ENCODE peak calls at places on chromosomes 5 and 9, in four cellular contexts. M is IMR-90, F is lung, N is GM23338. R is an unnamed sample.

GRCh38 chr9:122039213-122039612 is 53.9 kb downstream of the TTLL11 start:
- DNase-seq in F (no peak), M (no peak), N (no peak), R (no peak)

GRCh38 chr5:43202380-43202779 is 10.4 kb downstream of the NIM1K start:
- DNase-seq in M (no peak), N (no peak), F (no peak), R (no peak)

GRCh38 chr9:12604154-12604825 is 88.9 kb upstream of the TYRP1 start:
- DNase-seq in M (no peak), F (no peak), N (no peak), R (peak; percentile 0)

GRCh38 chr9:75108571-75108970 is 20.3 kb downstream of the OSTF1 start:
- DNase-seq in F (no peak), N (no peak), M (peak; percentile 79), R (peak; percentile 81)

GRCh38 chr9:125240649-125240999 is 519 bp downstream of the HSPA5 start:
- DNase-seq in F (peak; percentile 56), M (no peak), N (peak; percentile 36), R (no peak)

GRCh38 chr5:109439593-109439992 is 29.8 kb upstream of the PJA2 start:
- DNase-seq in N (no peak), F (no peak), M (no peak), R (no peak)

GRCh38 chr5:57832873-57833272 is 350.3 kb upstream of the ACTBL2 start:
- DNase-seq in N (no peak), M (no peak), F (no peak), R (no peak)

GRCh38 chr5:175556794-175557193 is 78.4 kb downstream of the SFXN1 start:
- DNase-seq in F (no peak), N (no peak), M (no peak), R (no peak)

GRCh38 chr5:171680485-171680884 is 105.1 kb upstream of the SMIM23 start:
- DNase-seq in F (no peak), N (peak; percentile 51), M (no peak), R (no peak)

GRCh38 chr5:37724395-37725125 is 115.3 kb downstream of the GDNF start:
- DNase-seq in F (no peak), M (no peak), N (peak; percentile 40), R (peak; percentile 29)

GRCh38 chr5:169350759-169351240 is 49.9 kb upstream of the SLIT3 start:
- DNase-seq in F (no peak), M (peak; percentile 89), N (no peak), R (peak; percentile 99)

GRCh38 chr9:72477862-72478564 is 43.4 kb upstream of the TMC1 start:
- DNase-seq in N (peak; percentile 48), F (peak; percentile 50), M (peak; percentile 76), R (peak; percentile 65)

GRCh38 chr5:1416856-1417469 is 28.3 kb downstream of the SLC6A3 start:
- DNase-seq in F (no peak), N (no peak), M (no peak), R (no peak)

GRCh38 chr9:76561887-76562286 is 102.9 kb downstream of the GCNT1 start:
- DNase-seq in N (no peak), M (no peak), F (no peak), R (no peak)

GRCh38 chr5:43044181-43044914 is 4.2 kb upstream of the ANXA2R start:
- DNase-seq in M (peak; percentile 68), F (no peak), N (peak; percentile 81), R (no peak)

GRCh38 chr5:22852807-22853670 is at the start of gene CDH12:
- DNase-seq in M (no peak), N (peak; percentile 73), F (no peak), R (no peak)

GRCh38 chr9:84278131-84278530 is 62.4 kb downstream of the SLC28A3 start:
- DNase-seq in F (no peak), N (no peak), M (peak; percentile 56), R (peak; percentile 8)

GRCh38 chr5:148412124-148412523 is 28.4 kb downstream of the FBXO38 start:
- DNase-seq in N (no peak), F (no peak), M (no peak), R (no peak)

GRCh38 chr5:169667896-169668674 is 31.0 kb downstream of the DOCK2 start:
- DNase-seq in M (peak; percentile 17), F (no peak), N (no peak), R (peak; percentile 28)

GRCh38 chr5:145585-146323 is 45.5 kb upstream of the LRRC14B start:
- DNase-seq in M (no peak), N (no peak), F (no peak), R (no peak)

DNA sequence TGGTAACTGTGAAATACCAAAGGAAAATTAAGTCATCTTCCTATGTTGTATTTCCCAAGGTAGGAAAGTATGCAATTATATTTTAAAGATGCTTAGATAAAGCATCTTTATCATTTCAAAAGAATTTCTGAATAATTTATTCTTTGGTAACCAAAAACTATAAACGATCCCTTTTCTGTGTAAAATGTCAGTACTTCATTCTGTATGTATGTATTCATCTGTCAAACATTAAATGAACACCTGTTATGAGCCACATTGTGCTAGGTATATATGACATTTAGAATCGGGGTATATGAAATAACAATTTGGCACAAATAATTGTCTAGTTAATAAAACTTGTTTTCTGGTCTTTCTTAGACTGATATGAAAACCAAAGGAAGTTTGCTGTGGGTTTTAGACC is 89.4 kb upstream of the DHFR start:
- DNase-seq in N (no peak), M (no peak), F (no peak), R (no peak)
- TF ChIP-seq CTCF in N (no peak), M (no peak), F (no peak), R (no peak)

GRCh38 chr9:117120061-117120460 is 294.8 kb downstream of the ASTN2 start:
- DNase-seq in M (no peak), F (no peak), N (no peak), R (no peak)

GRCh38 chr9:117116084-117116483 is 298.8 kb downstream of the ASTN2 start:
- DNase-seq in F (no peak), N (no peak), M (no peak), R (no peak)

GRCh38 chr9:117114768-117115167 is 300.1 kb downstream of the ASTN2 start:
- DNase-seq in M (no peak), N (peak; percentile 30), F (no peak), R (no peak)
- TF ChIP-seq CTCF in M (no peak), N (peak; percentile 60), F (no peak), R (no peak)

GRCh38 chr9:100600511-100601079 is 22.7 kb downstream of the CAVIN4 start:
- DNase-seq in F (no peak), M (no peak), N (no peak), R (no peak)

GRCh38 chr9:100601216-100601615 is 23.3 kb downstream of the CAVIN4 start:
- DNase-seq in F (peak; percentile 52), M (peak; percentile 55), N (peak; percentile 90), R (peak; percentile 63)

GRCh38 chr9:100595391-100596199 is 17.7 kb downstream of the CAVIN4 start:
- DNase-seq in N (peak; percentile 80), F (no peak), M (peak; percentile 70), R (peak; percentile 56)

GRCh38 chr9:100597236-100597635 is 19.4 kb downstream of the CAVIN4 start:
- DNase-seq in N (no peak), M (no peak), F (no peak), R (no peak)

GRCh38 chr9:100598641-100599145 is 20.8 kb downstream of the CAVIN4 start:
- DNase-seq in F (peak; percentile 89), M (peak; percentile 71), N (peak; percentile 99), R (peak; percentile 73)
- TF ChIP-seq CTCF in F (no peak), M (no peak), N (no peak), R (no peak)

GRCh38 chr5:39148983-39149534 is 70.3 kb downstream of the FYB1 start:
- DNase-seq in F (no peak), N (peak; percentile 29), M (peak; percentile 24), R (peak; percentile 19)
- TF ChIP-seq CTCF in F (no peak), N (no peak), M (peak; percentile 37), R (peak; percentile 87)

GRCh38 chr5:84379749-84380148 is 4.9 kb downstream of the EDIL3 start:
- DNase-seq in N (no peak), F (no peak), M (peak; percentile 56), R (no peak)
- TF ChIP-seq CTCF in N (peak; percentile 32), F (no peak), M (peak; percentile 54), R (no peak)

GRCh38 chr5:102866315-102866693 is 111.2 kb downstream of the PAM start:
- DNase-seq in N (no peak), M (peak; percentile 16), F (no peak), R (peak; percentile 1)

GRCh38 chr5:102867999-102868662 is 113.0 kb downstream of the PAM start:
- DNase-seq in N (no peak), M (peak; percentile 41), F (no peak), R (no peak)

GRCh38 chr5:102865171-102865509 is 110.0 kb downstream of the PAM start:
- DNase-seq in F (no peak), N (no peak), M (peak; percentile 41), R (peak; percentile 30)

GRCh38 chr5:102863764-102864560 is 108.9 kb downstream of the PAM start:
- DNase-seq in M (peak; percentile 10), N (peak; percentile 19), F (no peak), R (no peak)

DNA sequence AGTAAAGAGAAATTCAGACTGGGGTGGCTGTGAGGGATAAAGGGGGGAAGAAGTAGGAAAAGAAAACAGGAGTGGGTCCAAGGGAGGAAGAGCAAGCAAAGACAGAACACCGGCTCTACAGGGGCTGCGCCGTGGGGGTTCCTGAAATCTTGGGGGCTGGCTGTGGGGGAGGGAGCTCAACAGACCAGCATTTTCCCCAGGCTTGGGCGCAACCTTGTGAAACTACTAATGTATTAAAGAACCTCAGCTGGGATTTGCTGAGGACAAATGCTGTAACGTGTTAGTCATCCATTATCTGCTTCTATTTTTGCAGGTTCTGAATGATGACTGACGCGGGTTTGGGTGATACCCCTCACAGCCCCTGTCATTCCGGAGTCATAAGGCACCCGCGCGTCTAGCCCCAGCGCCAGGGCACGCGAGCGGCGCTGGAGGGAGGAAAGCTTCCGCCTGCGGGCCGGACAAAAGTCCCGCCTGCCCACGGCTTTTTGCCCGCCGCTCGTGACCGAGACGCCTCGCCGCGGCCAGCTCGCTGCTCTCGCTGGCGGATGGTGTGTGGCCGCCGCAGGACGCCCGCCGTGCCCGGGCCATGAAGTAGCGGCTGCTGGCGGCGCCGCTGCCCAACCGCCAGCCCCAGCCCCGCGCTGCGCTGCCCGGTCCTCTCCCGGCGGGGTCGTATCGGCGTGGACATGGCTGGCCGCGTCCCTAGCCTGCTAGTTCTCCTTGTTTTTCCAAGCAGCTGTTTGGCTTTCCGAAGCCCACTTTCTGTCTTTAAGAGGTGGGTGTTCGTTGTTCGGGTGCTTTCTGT is 110.6 kb downstream of the PAM start:
- DNase-seq in M (peak; percentile 88), F (peak; percentile 51), N (peak; percentile 91), R (peak; percentile 90)
- TF ChIP-seq CTCF in M (no peak), F (no peak), N (no peak), R (no peak)

GRCh38 chr5:16580382-16580781 is 36.4 kb downstream of the RETREG1 start:
- DNase-seq in F (no peak), M (no peak), N (no peak), R (no peak)

GRCh38 chr5:16582081-16582480 is 34.7 kb downstream of the RETREG1 start:
- DNase-seq in M (no peak), F (no peak), N (no peak), R (no peak)

GRCh38 chr5:16577677-16578076 is 39.1 kb downstream of the RETREG1 start:
- DNase-seq in N (peak; percentile 36), F (no peak), M (no peak), R (no peak)

GRCh38 chr5:16578474-16578883 is 38.3 kb downstream of the RETREG1 start:
- DNase-seq in F (no peak), M (no peak), N (no peak), R (no peak)

GRCh38 chr5:16579142-16579541 is 37.7 kb downstream of the RETREG1 start:
- DNase-seq in N (no peak), M (no peak), F (no peak), R (no peak)
- TF ChIP-seq CTCF in N (no peak), M (no peak), F (no peak), R (no peak)

GRCh38 chr9:14353222-14354056 is 39.5 kb upstream of the NFIB start:
- DNase-seq in F (peak; percentile 91), N (peak; percentile 94), M (peak; percentile 67), R (peak; percentile 55)
- TF ChIP-seq CTCF in F (peak; percentile 81), N (peak; percentile 95), M (peak; percentile 85), R (peak; percentile 96)

R was measured in HFFc6.